ENCODE peak calls at places on chromosomes 12 and 14, in nine cellular contexts. N is left ventricle myocardium superior; Z is GM03348; B is activated T-helper 1 cell treated with anti-CD3 and anti-CD28 coated beads, Interleukin-2, amount 50 U/mL, for 16 hours; L is dermis blood vessel endothelial cell; S is ureter; M is skeletal muscle cell; O is Calu3; F is AG04450. G is an unnamed sample.

GRCh38 chr14:93737574-93737973 is 50.7 kb downstream of the PRIMA1 start:
- DNase-seq in N (no peak), Z (no peak), B (no peak), L (no peak), S (no peak), M (no peak), O (no peak), F (no peak), G (no peak)

GRCh38 chr12:19151298-19151697 is 21.8 kb downstream of the PLEKHA5 start:
- DNase-seq in N (no peak), Z (no peak), B (no peak), L (no peak), S (no peak), M (no peak), O (no peak), F (no peak), G (no peak)

GRCh38 chr12:52241205-52241842 is 8.3 kb downstream of the KRT7 start:
- DNase-seq in N (no peak), Z (no peak), B (no peak), L (no peak), S (no peak), M (no peak), O (peak; percentile 20), F (no peak), G (no peak)

GRCh38 chr14:60590907-60591510 is 58.3 kb downstream of the SIX1 start:
- DNase-seq in N (no peak), Z (peak; percentile 59), B (no peak), L (no peak), S (no peak), M (peak; percentile 13), O (no peak), F (no peak), G (no peak)

GRCh38 chr12:22529281-22530060 is 14.9 kb downstream of the C2CD5 start:
- DNase-seq in N (no peak), Z (peak; percentile 23), B (no peak), L (peak; percentile 49), S (no peak), M (no peak), O (no peak), F (no peak), G (peak; percentile 57)

GRCh38 chr14:101840649-101841365 is 79.3 kb downstream of the PPP2R5C start:
- DNase-seq in N (no peak), Z (no peak), B (no peak), L (no peak), S (no peak), M (no peak), O (no peak), F (no peak), G (no peak)

GRCh38 chr12:50309950-50310349 is 26.6 kb upstream of the LIMA1 start:
- DNase-seq in N (no peak), Z (no peak), B (no peak), L (no peak), S (no peak), M (no peak), O (no peak), F (no peak), G (no peak)

GRCh38 chr12:48978741-48979601 is 849 bp downstream of the WNT1 start:
- DNase-seq in N (no peak), Z (no peak), B (no peak), L (no peak), S (no peak), M (no peak), O (no peak), F (no peak), G (no peak)

GRCh38 chr12:31011746-31012567 is 61.7 kb upstream of the DDX11 start:
- DNase-seq in N (no peak), Z (no peak), B (no peak), L (peak; percentile 37), S (no peak), M (no peak), O (no peak), F (no peak), G (peak; percentile 0)